ENCODE peak calls at places on chromosome 11, in nine cellular contexts. One of them, this sample, is unnamed.

GRCh38 chr11:109939176-109939810 is 153.9 kb upstream of the ZC3H12C start:
- DNase-seq in fibroblast of mammary gland: peak
- DNase-seq in DMS 273 treated with DMSO at 0.1 percent for 48 hours: peak
- DNase-seq in activated T-helper 1 cell treated with Interleukin-2 at 50 U/mL for 16 hours: no peak
- DNase-seq in psoas muscle: no peak
- DNase-seq in retina: peak
- DNase-seq in M059J: peak
- DNase-seq in GM23248: peak
- DNase-seq in HTR-8/SVneo: peak
- DNase-seq in this sample: no peak

GRCh38 chr11:8564526-8564925 is 29.5 kb downstream of the STK33 start:
- DNase-seq in GM23248: no peak
- DNase-seq in retina: no peak
- DNase-seq in DMS 273 treated with DMSO at 0.1 percent for 48 hours: no peak
- DNase-seq in HTR-8/SVneo: no peak
- DNase-seq in fibroblast of mammary gland: no peak
- DNase-seq in psoas muscle: no peak
- DNase-seq in M059J: no peak
- DNase-seq in activated T-helper 1 cell treated with Interleukin-2 at 50 U/mL for 16 hours: no peak
- DNase-seq in this sample: no peak

GRCh38 chr11:5228124-5228523 is 1.3 kb upstream of the HBB start:
- DNase-seq in activated T-helper 1 cell treated with Interleukin-2 at 50 U/mL for 16 hours: no peak
- DNase-seq in M059J: no peak
- DNase-seq in psoas muscle: no peak
- DNase-seq in GM23248: no peak
- DNase-seq in retina: no peak
- DNase-seq in fibroblast of mammary gland: no peak
- DNase-seq in DMS 273 treated with DMSO at 0.1 percent for 48 hours: no peak
- DNase-seq in HTR-8/SVneo: no peak
- DNase-seq in this sample: no peak

GRCh38 chr11:27075192-27075591 is 34.6 kb downstream of the BBOX1 start:
- DNase-seq in DMS 273 treated with DMSO at 0.1 percent for 48 hours: no peak
- DNase-seq in HTR-8/SVneo: no peak
- DNase-seq in fibroblast of mammary gland: peak
- DNase-seq in retina: no peak
- DNase-seq in activated T-helper 1 cell treated with Interleukin-2 at 50 U/mL for 16 hours: no peak
- DNase-seq in psoas muscle: no peak
- DNase-seq in M059J: no peak
- DNase-seq in GM23248: peak
- DNase-seq in this sample: no peak

GRCh38 chr11:1276061-1276790 is 33.2 kb downstream of the TOLLIP start:
- DNase-seq in fibroblast of mammary gland: no peak
- DNase-seq in retina: no peak
- DNase-seq in M059J: no peak
- DNase-seq in DMS 273 treated with DMSO at 0.1 percent for 48 hours: no peak
- DNase-seq in psoas muscle: peak
- DNase-seq in GM23248: no peak
- DNase-seq in activated T-helper 1 cell treated with Interleukin-2 at 50 U/mL for 16 hours: no peak
- DNase-seq in HTR-8/SVneo: no peak
- DNase-seq in this sample: no peak

GRCh38 chr11:13313005-13313819 is 35.6 kb downstream of the BMAL1 start:
- DNase-seq in M059J: no peak
- DNase-seq in fibroblast of mammary gland: peak
- DNase-seq in activated T-helper 1 cell treated with Interleukin-2 at 50 U/mL for 16 hours: no peak
- DNase-seq in retina: no peak
- DNase-seq in GM23248: peak
- DNase-seq in HTR-8/SVneo: no peak
- DNase-seq in psoas muscle: no peak
- DNase-seq in DMS 273 treated with DMSO at 0.1 percent for 48 hours: no peak
- DNase-seq in this sample: no peak

GRCh38 chr11:18132341-18132740 is at the start of gene MRGPRX3:
- DNase-seq in fibroblast of mammary gland: peak
- DNase-seq in retina: no peak
- DNase-seq in HTR-8/SVneo: no peak
- DNase-seq in M059J: no peak
- DNase-seq in GM23248: no peak
- DNase-seq in psoas muscle: no peak
- DNase-seq in activated T-helper 1 cell treated with Interleukin-2 at 50 U/mL for 16 hours: no peak
- DNase-seq in DMS 273 treated with DMSO at 0.1 percent for 48 hours: no peak
- DNase-seq in this sample: no peak

GRCh38 chr11:124301482-124301881 is 12.3 kb downstream of the OR8D1 start:
- DNase-seq in GM23248: no peak
- DNase-seq in M059J: peak
- DNase-seq in activated T-helper 1 cell treated with Interleukin-2 at 50 U/mL for 16 hours: no peak
- DNase-seq in psoas muscle: no peak
- DNase-seq in DMS 273 treated with DMSO at 0.1 percent for 48 hours: no peak
- DNase-seq in HTR-8/SVneo: no peak
- DNase-seq in fibroblast of mammary gland: peak
- DNase-seq in retina: no peak
- DNase-seq in this sample: no peak

GRCh38 chr11:11624926-11625325 is 3.1 kb upstream of the GALNT18 start:
- DNase-seq in M059J: no peak
- DNase-seq in psoas muscle: no peak
- DNase-seq in GM23248: no peak
- DNase-seq in activated T-helper 1 cell treated with Interleukin-2 at 50 U/mL for 16 hours: no peak
- DNase-seq in DMS 273 treated with DMSO at 0.1 percent for 48 hours: no peak
- DNase-seq in retina: no peak
- DNase-seq in fibroblast of mammary gland: no peak
- DNase-seq in HTR-8/SVneo: no peak
- DNase-seq in this sample: no peak

GRCh38 chr11:126284829-126285228 is 1.9 kb downstream of the TIRAP start:
- DNase-seq in GM23248: peak
- DNase-seq in M059J: peak
- DNase-seq in psoas muscle: no peak
- DNase-seq in HTR-8/SVneo: peak
- DNase-seq in DMS 273 treated with DMSO at 0.1 percent for 48 hours: no peak
- DNase-seq in activated T-helper 1 cell treated with Interleukin-2 at 50 U/mL for 16 hours: peak
- DNase-seq in fibroblast of mammary gland: peak
- DNase-seq in retina: no peak
- DNase-seq in this sample: peak

GRCh38 chr11:33779849-33780528 is 5.7 kb upstream of the FBXO3 start:
- DNase-seq in activated T-helper 1 cell treated with Interleukin-2 at 50 U/mL for 16 hours: no peak
- DNase-seq in HTR-8/SVneo: peak
- DNase-seq in GM23248: peak
- DNase-seq in M059J: peak
- DNase-seq in DMS 273 treated with DMSO at 0.1 percent for 48 hours: no peak
- DNase-seq in retina: no peak
- DNase-seq in fibroblast of mammary gland: peak
- DNase-seq in psoas muscle: no peak
- DNase-seq in this sample: no peak

GRCh38 chr11:30653606-30654005 is 67.5 kb upstream of the MPPED2 start:
- DNase-seq in DMS 273 treated with DMSO at 0.1 percent for 48 hours: no peak
- DNase-seq in GM23248: no peak
- DNase-seq in M059J: no peak
- DNase-seq in psoas muscle: no peak
- DNase-seq in HTR-8/SVneo: no peak
- DNase-seq in fibroblast of mammary gland: no peak
- DNase-seq in activated T-helper 1 cell treated with Interleukin-2 at 50 U/mL for 16 hours: no peak
- DNase-seq in retina: no peak
- DNase-seq in this sample: no peak

GRCh38 chr11:72939031-72939430 is 124.8 kb downstream of the ATG16L2 start:
- DNase-seq in HTR-8/SVneo: no peak
- DNase-seq in psoas muscle: no peak
- DNase-seq in fibroblast of mammary gland: no peak
- DNase-seq in GM23248: no peak
- DNase-seq in activated T-helper 1 cell treated with Interleukin-2 at 50 U/mL for 16 hours: no peak
- DNase-seq in M059J: no peak
- DNase-seq in retina: no peak
- DNase-seq in DMS 273 treated with DMSO at 0.1 percent for 48 hours: no peak
- DNase-seq in this sample: no peak

GRCh38 chr11:75777461-75778110 is 9.0 kb downstream of the DGAT2 start:
- DNase-seq in M059J: no peak
- DNase-seq in GM23248: no peak
- DNase-seq in fibroblast of mammary gland: peak
- DNase-seq in DMS 273 treated with DMSO at 0.1 percent for 48 hours: no peak
- DNase-seq in retina: no peak
- DNase-seq in HTR-8/SVneo: no peak
- DNase-seq in psoas muscle: no peak
- DNase-seq in activated T-helper 1 cell treated with Interleukin-2 at 50 U/mL for 16 hours: no peak
- DNase-seq in this sample: no peak

GRCh38 chr11:46991391-46991790 is 54.8 kb downstream of the CSTPP1 start:
- DNase-seq in HTR-8/SVneo: no peak
- DNase-seq in GM23248: no peak
- DNase-seq in psoas muscle: no peak
- DNase-seq in fibroblast of mammary gland: no peak
- DNase-seq in M059J: no peak
- DNase-seq in retina: no peak
- DNase-seq in DMS 273 treated with DMSO at 0.1 percent for 48 hours: peak
- DNase-seq in activated T-helper 1 cell treated with Interleukin-2 at 50 U/mL for 16 hours: no peak
- DNase-seq in this sample: no peak

GRCh38 chr11:120129570-120129969 is 8.3 kb downstream of the TRIM29 start:
- DNase-seq in retina: no peak
- DNase-seq in activated T-helper 1 cell treated with Interleukin-2 at 50 U/mL for 16 hours: no peak
- DNase-seq in DMS 273 treated with DMSO at 0.1 percent for 48 hours: no peak
- DNase-seq in psoas muscle: peak
- DNase-seq in fibroblast of mammary gland: no peak
- DNase-seq in HTR-8/SVneo: no peak
- DNase-seq in GM23248: no peak
- DNase-seq in M059J: peak
- DNase-seq in this sample: no peak

GRCh38 chr11:93248602-93249001 is 50.8 kb upstream of the SLC36A4 start:
- DNase-seq in GM23248: peak
- DNase-seq in retina: no peak
- DNase-seq in psoas muscle: no peak
- DNase-seq in fibroblast of mammary gland: peak
- DNase-seq in DMS 273 treated with DMSO at 0.1 percent for 48 hours: no peak
- DNase-seq in M059J: no peak
- DNase-seq in activated T-helper 1 cell treated with Interleukin-2 at 50 U/mL for 16 hours: no peak
- DNase-seq in HTR-8/SVneo: no peak
- DNase-seq in this sample: no peak

GRCh38 chr11:119751281-119752060 is 22.5 kb upstream of the NECTIN1 start:
- DNase-seq in DMS 273 treated with DMSO at 0.1 percent for 48 hours: no peak
- DNase-seq in retina: no peak
- DNase-seq in fibroblast of mammary gland: no peak
- DNase-seq in M059J: no peak
- DNase-seq in activated T-helper 1 cell treated with Interleukin-2 at 50 U/mL for 16 hours: no peak
- DNase-seq in GM23248: peak
- DNase-seq in psoas muscle: no peak
- DNase-seq in HTR-8/SVneo: no peak
- DNase-seq in this sample: no peak

GRCh38 chr11:2529173-2529572 is 84.4 kb downstream of the KCNQ1 start:
- DNase-seq in M059J: no peak
- DNase-seq in fibroblast of mammary gland: no peak
- DNase-seq in GM23248: no peak
- DNase-seq in DMS 273 treated with DMSO at 0.1 percent for 48 hours: no peak
- DNase-seq in psoas muscle: no peak
- DNase-seq in HTR-8/SVneo: no peak
- DNase-seq in retina: no peak
- DNase-seq in activated T-helper 1 cell treated with Interleukin-2 at 50 U/mL for 16 hours: no peak
- DNase-seq in this sample: no peak

GRCh38 chr11:24046731-24047130 is 450.1 kb upstream of the LUZP2 start:
- DNase-seq in activated T-helper 1 cell treated with Interleukin-2 at 50 U/mL for 16 hours: no peak
- DNase-seq in DMS 273 treated with DMSO at 0.1 percent for 48 hours: no peak
- DNase-seq in HTR-8/SVneo: no peak
- DNase-seq in retina: no peak
- DNase-seq in psoas muscle: no peak
- DNase-seq in fibroblast of mammary gland: peak
- DNase-seq in M059J: peak
- DNase-seq in GM23248: peak
- DNase-seq in this sample: no peak

GRCh38 chr11:86596861-86597632 is 75.4 kb downstream of the ME3 start:
- DNase-seq in DMS 273 treated with DMSO at 0.1 percent for 48 hours: no peak
- DNase-seq in fibroblast of mammary gland: no peak
- DNase-seq in GM23248: no peak
- DNase-seq in psoas muscle: no peak
- DNase-seq in activated T-helper 1 cell treated with Interleukin-2 at 50 U/mL for 16 hours: no peak
- DNase-seq in retina: no peak
- DNase-seq in HTR-8/SVneo: no peak
- DNase-seq in M059J: peak
- DNase-seq in this sample: no peak

GRCh38 chr11:31798057-31799035 is 12.8 kb downstream of the PAX6 start:
- DNase-seq in psoas muscle: peak
- DNase-seq in DMS 273 treated with DMSO at 0.1 percent for 48 hours: no peak
- DNase-seq in activated T-helper 1 cell treated with Interleukin-2 at 50 U/mL for 16 hours: no peak
- DNase-seq in fibroblast of mammary gland: no peak
- DNase-seq in M059J: no peak
- DNase-seq in HTR-8/SVneo: no peak
- DNase-seq in retina: no peak
- DNase-seq in GM23248: peak
- DNase-seq in this sample: no peak

GRCh38 chr11:103530257-103530656 is 421.0 kb downstream of the DYNC2H1 start:
- DNase-seq in psoas muscle: no peak
- DNase-seq in HTR-8/SVneo: no peak
- DNase-seq in M059J: peak
- DNase-seq in DMS 273 treated with DMSO at 0.1 percent for 48 hours: no peak
- DNase-seq in retina: no peak
- DNase-seq in activated T-helper 1 cell treated with Interleukin-2 at 50 U/mL for 16 hours: no peak
- DNase-seq in fibroblast of mammary gland: peak
- DNase-seq in GM23248: peak
- DNase-seq in this sample: no peak

GRCh38 chr11:20596629-20597129 is 2.7 kb upstream of the SLC6A5 start:
- DNase-seq in HTR-8/SVneo: no peak
- DNase-seq in DMS 273 treated with DMSO at 0.1 percent for 48 hours: no peak
- DNase-seq in GM23248: peak
- DNase-seq in fibroblast of mammary gland: no peak
- DNase-seq in psoas muscle: no peak
- DNase-seq in retina: peak
- DNase-seq in activated T-helper 1 cell treated with Interleukin-2 at 50 U/mL for 16 hours: no peak
- DNase-seq in M059J: peak
- DNase-seq in this sample: no peak

GRCh38 chr11:47328449-47329390 is 23.8 kb downstream of the MYBPC3 start:
- DNase-seq in retina: no peak
- DNase-seq in activated T-helper 1 cell treated with Interleukin-2 at 50 U/mL for 16 hours: no peak
- DNase-seq in GM23248: no peak
- DNase-seq in HTR-8/SVneo: no peak
- DNase-seq in psoas muscle: no peak
- DNase-seq in M059J: no peak
- DNase-seq in DMS 273 treated with DMSO at 0.1 percent for 48 hours: no peak
- DNase-seq in fibroblast of mammary gland: no peak
- DNase-seq in this sample: no peak

GRCh38 chr11:19939415-19939929 is 220.8 kb downstream of the DBX1 start:
- DNase-seq in HTR-8/SVneo: no peak
- DNase-seq in fibroblast of mammary gland: no peak
- DNase-seq in DMS 273 treated with DMSO at 0.1 percent for 48 hours: no peak
- DNase-seq in activated T-helper 1 cell treated with Interleukin-2 at 50 U/mL for 16 hours: no peak
- DNase-seq in retina: no peak
- DNase-seq in psoas muscle: no peak
- DNase-seq in M059J: no peak
- DNase-seq in GM23248: no peak
- DNase-seq in this sample: no peak

GRCh38 chr11:76339217-76339616 is 41.7 kb downstream of the THAP12 start:
- DNase-seq in psoas muscle: peak
- DNase-seq in retina: no peak
- DNase-seq in GM23248: peak
- DNase-seq in fibroblast of mammary gland: peak
- DNase-seq in M059J: no peak
- DNase-seq in HTR-8/SVneo: no peak
- DNase-seq in DMS 273 treated with DMSO at 0.1 percent for 48 hours: no peak
- DNase-seq in activated T-helper 1 cell treated with Interleukin-2 at 50 U/mL for 16 hours: no peak
- DNase-seq in this sample: no peak

GRCh38 chr11:17828311-17828751 is 93.8 kb downstream of the KCNC1 start:
- DNase-seq in DMS 273 treated with DMSO at 0.1 percent for 48 hours: no peak
- DNase-seq in psoas muscle: no peak
- DNase-seq in activated T-helper 1 cell treated with Interleukin-2 at 50 U/mL for 16 hours: no peak
- DNase-seq in GM23248: peak
- DNase-seq in fibroblast of mammary gland: peak
- DNase-seq in retina: no peak
- DNase-seq in M059J: no peak
- DNase-seq in HTR-8/SVneo: no peak
- DNase-seq in this sample: no peak

GRCh38 chr11:119029340-119030028 is 1.2 kb downstream of the SLC37A4 start:
- DNase-seq in HTR-8/SVneo: no peak
- DNase-seq in retina: peak
- DNase-seq in M059J: no peak
- DNase-seq in psoas muscle: peak
- DNase-seq in DMS 273 treated with DMSO at 0.1 percent for 48 hours: no peak
- DNase-seq in GM23248: no peak
- DNase-seq in activated T-helper 1 cell treated with Interleukin-2 at 50 U/mL for 16 hours: no peak
- DNase-seq in fibroblast of mammary gland: no peak
- DNase-seq in this sample: peak

GRCh38 chr11:17719028-17719939 is at the start of gene MYOD1:
- DNase-seq in GM23248: peak
- DNase-seq in fibroblast of mammary gland: peak
- DNase-seq in retina: peak
- DNase-seq in psoas muscle: peak
- DNase-seq in DMS 273 treated with DMSO at 0.1 percent for 48 hours: no peak
- DNase-seq in HTR-8/SVneo: peak
- DNase-seq in M059J: no peak
- DNase-seq in activated T-helper 1 cell treated with Interleukin-2 at 50 U/mL for 16 hours: no peak
- DNase-seq in this sample: no peak

GRCh38 chr11:12287374-12288211 is 89.8 kb upstream of the PARVA start:
- DNase-seq in fibroblast of mammary gland: peak
- DNase-seq in M059J: peak
- DNase-seq in retina: peak
- DNase-seq in DMS 273 treated with DMSO at 0.1 percent for 48 hours: peak
- DNase-seq in GM23248: peak
- DNase-seq in activated T-helper 1 cell treated with Interleukin-2 at 50 U/mL for 16 hours: no peak
- DNase-seq in HTR-8/SVneo: peak
- DNase-seq in psoas muscle: peak
- DNase-seq in this sample: no peak

This sample was measured in stimulated activated CD4-positive, alpha-beta T cell treated with anti-CD3 and anti-CD28 coated beads, TNF-alpha, amount 100 ng/mL, for 24 hours.